ENCODE peak calls at places on chromosomes 2 and 18, in seven cellular contexts. One of them, this sample, is unnamed.

GRCh38 chr18:45690975-45691815 is 32.8 kb upstream of the SLC14A1 start:
- DNase-seq in neuronal stem cell: peak; percentile 87
- DNase-seq in H1: peak; percentile 46
- DNase-seq in mesendoderm: peak; percentile 83
- DNase-seq in trophoblast cell: peak; percentile 77
- DNase-seq in mesenchymal stem cell: peak; percentile 76
- DNase-seq in IMR-90: peak; percentile 76
- DNase-seq in this sample: peak; percentile 80

GRCh38 chr2:162075689-162076132 is 1.7 kb upstream of the DPP4 start:
- DNase-seq in trophoblast cell: no peak
- DNase-seq in neuronal stem cell: no peak
- DNase-seq in mesenchymal stem cell: peak; percentile 66
- DNase-seq in IMR-90: peak; percentile 82
- DNase-seq in H1: no peak
- DNase-seq in mesendoderm: no peak
- DNase-seq in this sample: no peak

GRCh38 chr2:26674771-26675170 is 17.8 kb upstream of the KCNK3 start:
- DNase-seq in neuronal stem cell: no peak
- DNase-seq in mesenchymal stem cell: no peak
- DNase-seq in IMR-90: no peak
- DNase-seq in mesendoderm: no peak
- DNase-seq in H1: no peak
- DNase-seq in trophoblast cell: no peak
- DNase-seq in this sample: no peak

GRCh38 chr2:161134547-161135518 is 25.4 kb upstream of the TANK start:
- DNase-seq in mesenchymal stem cell: peak; percentile 31
- DNase-seq in IMR-90: no peak
- DNase-seq in neuronal stem cell: no peak
- DNase-seq in mesendoderm: peak; percentile 82
- DNase-seq in trophoblast cell: peak; percentile 49
- DNase-seq in H1: no peak
- DNase-seq in this sample: no peak

GRCh38 chr2:181812106-181812745 is 79.3 kb upstream of the ITPRID2 start:
- DNase-seq in IMR-90: peak; percentile 34
- DNase-seq in mesenchymal stem cell: no peak
- DNase-seq in H1: no peak
- DNase-seq in neuronal stem cell: no peak
- DNase-seq in trophoblast cell: no peak
- DNase-seq in mesendoderm: peak; percentile 63
- DNase-seq in this sample: no peak

GRCh38 chr2:201882353-201883095 is 76.2 kb downstream of the CDK15 start:
- DNase-seq in neuronal stem cell: no peak
- DNase-seq in IMR-90: peak; percentile 70
- DNase-seq in trophoblast cell: no peak
- DNase-seq in mesendoderm: peak; percentile 62
- DNase-seq in mesenchymal stem cell: peak; percentile 61
- DNase-seq in H1: no peak
- DNase-seq in this sample: peak; percentile 42

GRCh38 chr18:48639772-48640432 is 101.1 kb downstream of the CTIF start:
- DNase-seq in trophoblast cell: no peak
- DNase-seq in mesenchymal stem cell: no peak
- DNase-seq in neuronal stem cell: no peak
- DNase-seq in IMR-90: no peak
- DNase-seq in H1: no peak
- DNase-seq in mesendoderm: no peak
- DNase-seq in this sample: no peak

GRCh38 chr18:4586729-4587128 is 131.6 kb upstream of the DLGAP1 start:
- DNase-seq in H1: no peak
- DNase-seq in neuronal stem cell: no peak
- DNase-seq in IMR-90: no peak
- DNase-seq in mesendoderm: peak; percentile 50
- DNase-seq in mesenchymal stem cell: no peak
- DNase-seq in trophoblast cell: no peak
- DNase-seq in this sample: no peak

GRCh38 chr2:206432432-206433082 is 10.8 kb upstream of the ADAM23 start:
- DNase-seq in trophoblast cell: no peak
- DNase-seq in neuronal stem cell: no peak
- DNase-seq in H1: no peak
- DNase-seq in mesenchymal stem cell: no peak
- DNase-seq in IMR-90: no peak
- DNase-seq in mesendoderm: no peak
- DNase-seq in this sample: no peak

GRCh38 chr2:127675335-127676261 is at the start of gene LIMS2:
- DNase-seq in IMR-90: peak; percentile 33
- DNase-seq in mesenchymal stem cell: peak; percentile 71
- DNase-seq in H1: no peak
- DNase-seq in neuronal stem cell: no peak
- DNase-seq in mesendoderm: peak; percentile 50
- DNase-seq in trophoblast cell: peak; percentile 15
- DNase-seq in this sample: peak; percentile 47

GRCh38 chr18:12034241-12035100 is 53.2 kb downstream of the IMPA2 start:
- DNase-seq in mesenchymal stem cell: no peak
- DNase-seq in mesendoderm: no peak
- DNase-seq in neuronal stem cell: no peak
- DNase-seq in trophoblast cell: no peak
- DNase-seq in H1: no peak
- DNase-seq in IMR-90: no peak
- DNase-seq in this sample: no peak

GRCh38 chr2:144268036-144268678 is 251.8 kb downstream of the ZEB2 start:
- DNase-seq in IMR-90: no peak
- DNase-seq in neuronal stem cell: no peak
- DNase-seq in trophoblast cell: no peak
- DNase-seq in mesendoderm: no peak
- DNase-seq in mesenchymal stem cell: no peak
- DNase-seq in H1: peak; percentile 17
- DNase-seq in this sample: peak; percentile 49

GRCh38 chr18:51458861-51459260 is 261.4 kb upstream of the MEX3C start:
- DNase-seq in mesendoderm: no peak
- DNase-seq in neuronal stem cell: no peak
- DNase-seq in trophoblast cell: no peak
- DNase-seq in IMR-90: no peak
- DNase-seq in H1: no peak
- DNase-seq in mesenchymal stem cell: no peak
- DNase-seq in this sample: no peak
- H3K4ac ChIP-seq in mesendoderm: no peak overlapping the region
- H3K4ac ChIP-seq in neuronal stem cell: no peak overlapping the region
- H3K4ac ChIP-seq in trophoblast cell: no peak overlapping the region
- H3K4ac ChIP-seq in IMR-90: no peak overlapping the region
- H3K4ac ChIP-seq in H1: no peak overlapping the region
- H3K4ac ChIP-seq in mesenchymal stem cell: no peak overlapping the region
- H3K4ac ChIP-seq in this sample: no peak overlapping the region

GRCh38 chr2:190663348-190663747 is 14.5 kb downstream of the NAB1 start:
- DNase-seq in neuronal stem cell: no peak
- DNase-seq in mesenchymal stem cell: no peak
- DNase-seq in trophoblast cell: no peak
- DNase-seq in IMR-90: peak; percentile 2
- DNase-seq in H1: no peak
- DNase-seq in mesendoderm: no peak
- DNase-seq in this sample: no peak
- H3K9ac ChIP-seq in neuronal stem cell: no peak overlapping the region
- H3K9ac ChIP-seq in mesenchymal stem cell: no peak overlapping the region
- H3K9ac ChIP-seq in trophoblast cell: no peak overlapping the region
- H3K9ac ChIP-seq in IMR-90: no peak overlapping the region
- H3K9ac ChIP-seq in H1: no peak overlapping the region
- H3K9ac ChIP-seq in mesendoderm: no peak overlapping the region
- H3K9ac ChIP-seq in this sample: no peak overlapping the region

GRCh38 chr2:151765760-151766159 is 31.5 kb upstream of the NEB start:
- DNase-seq in H1: no peak
- DNase-seq in IMR-90: no peak
- DNase-seq in mesenchymal stem cell: no peak
- DNase-seq in trophoblast cell: no peak
- DNase-seq in mesendoderm: no peak
- DNase-seq in neuronal stem cell: no peak
- DNase-seq in this sample: no peak
- H3K4ac ChIP-seq in H1: no peak overlapping the region
- H3K4ac ChIP-seq in IMR-90: no peak overlapping the region
- H3K4ac ChIP-seq in mesenchymal stem cell: no peak overlapping the region
- H3K4ac ChIP-seq in trophoblast cell: no peak overlapping the region
- H3K4ac ChIP-seq in mesendoderm: no peak overlapping the region
- H3K4ac ChIP-seq in neuronal stem cell: no peak overlapping the region
- H3K4ac ChIP-seq in this sample: no peak overlapping the region

GRCh38 chr18:42860011-42860410 is 255.5 kb downstream of the RIT2 start:
- DNase-seq in H1: no peak
- DNase-seq in mesenchymal stem cell: peak; percentile 90
- DNase-seq in trophoblast cell: no peak
- DNase-seq in IMR-90: no peak
- DNase-seq in neuronal stem cell: no peak
- DNase-seq in mesendoderm: peak; percentile 37
- DNase-seq in this sample: no peak

DNA sequence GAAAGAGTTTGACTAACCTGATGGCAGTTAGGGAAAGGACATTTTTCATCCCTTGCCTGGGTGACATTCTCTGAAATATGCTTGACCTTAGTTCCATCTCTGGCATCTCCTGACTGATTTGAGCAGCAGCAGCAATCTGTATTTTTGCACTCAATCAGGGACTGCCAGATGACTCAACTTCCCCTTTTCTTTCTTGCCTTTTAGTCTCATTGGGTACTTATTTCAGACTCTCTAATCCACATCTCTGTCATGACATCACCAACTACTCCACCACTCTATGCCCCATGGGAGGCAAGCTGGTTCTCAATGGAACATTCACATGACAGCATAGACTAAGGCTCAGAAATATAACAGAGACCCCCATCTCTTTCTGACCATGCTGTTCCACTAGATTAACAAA is 254.2 kb downstream of the RIT2 start:
- DNase-seq in H1: no peak
- DNase-seq in mesenchymal stem cell: peak; percentile 62
- DNase-seq in IMR-90: no peak
- DNase-seq in neuronal stem cell: no peak
- DNase-seq in mesendoderm: no peak
- DNase-seq in trophoblast cell: no peak
- DNase-seq in this sample: no peak
- H3K9ac ChIP-seq in H1: no peak overlapping the region
- H3K9ac ChIP-seq in mesenchymal stem cell: no peak overlapping the region
- H3K9ac ChIP-seq in IMR-90: no peak overlapping the region
- H3K9ac ChIP-seq in neuronal stem cell: no peak overlapping the region
- H3K9ac ChIP-seq in mesendoderm: no peak overlapping the region
- H3K9ac ChIP-seq in trophoblast cell: no peak overlapping the region
- H3K9ac ChIP-seq in this sample: no peak overlapping the region

GRCh38 chr2:84309281-84309680 is 149.8 kb downstream of the SUCLG1 start:
- DNase-seq in mesendoderm: no peak
- DNase-seq in H1: no peak
- DNase-seq in trophoblast cell: no peak
- DNase-seq in IMR-90: no peak
- DNase-seq in mesenchymal stem cell: no peak
- DNase-seq in neuronal stem cell: no peak
- DNase-seq in this sample: no peak

GRCh38 chr2:84301717-84302116 is 157.4 kb downstream of the SUCLG1 start:
- DNase-seq in neuronal stem cell: no peak
- DNase-seq in mesendoderm: peak; percentile 19
- DNase-seq in mesenchymal stem cell: no peak
- DNase-seq in trophoblast cell: no peak
- DNase-seq in H1: no peak
- DNase-seq in IMR-90: no peak
- DNase-seq in this sample: no peak

GRCh38 chr2:84302513-84303412 is 156.3 kb downstream of the SUCLG1 start:
- DNase-seq in mesendoderm: peak; percentile 84
- DNase-seq in IMR-90: peak; percentile 43
- DNase-seq in trophoblast cell: peak; percentile 32
- DNase-seq in neuronal stem cell: peak; percentile 65
- DNase-seq in mesenchymal stem cell: peak; percentile 21
- DNase-seq in H1: peak; percentile 39
- DNase-seq in this sample: peak; percentile 62

DNA sequence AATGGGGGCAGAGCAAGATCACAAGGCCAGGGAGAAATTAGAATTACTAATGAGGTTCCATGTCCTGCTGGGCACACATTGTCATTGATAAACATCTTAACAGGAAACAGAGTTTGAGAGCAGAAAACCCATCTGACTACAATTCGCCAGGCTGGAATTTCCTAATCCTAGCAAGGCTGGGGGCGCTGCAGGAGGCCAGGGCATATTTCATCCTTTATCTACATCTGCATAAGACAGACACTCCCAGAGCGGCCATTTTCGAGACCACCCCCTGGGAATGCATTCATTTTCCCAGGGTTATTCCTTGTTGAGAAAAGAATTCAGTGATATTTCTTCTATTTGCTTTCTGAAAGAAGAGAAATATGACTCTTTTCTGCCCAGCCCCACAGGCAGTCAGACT is 152.7 kb downstream of the SUCLG1 start:
- DNase-seq in mesenchymal stem cell: no peak
- DNase-seq in trophoblast cell: no peak
- DNase-seq in H1: no peak
- DNase-seq in mesendoderm: peak; percentile 21
- DNase-seq in neuronal stem cell: no peak
- DNase-seq in IMR-90: no peak
- DNase-seq in this sample: no peak
- H3K4ac ChIP-seq in mesenchymal stem cell: no peak overlapping the region
- H3K4ac ChIP-seq in trophoblast cell: no peak overlapping the region
- H3K4ac ChIP-seq in H1: no peak overlapping the region
- H3K4ac ChIP-seq in mesendoderm: no peak overlapping the region
- H3K4ac ChIP-seq in neuronal stem cell: no peak overlapping the region
- H3K4ac ChIP-seq in IMR-90: no peak overlapping the region
- H3K4ac ChIP-seq in this sample: no peak overlapping the region

This sample was measured in H9.